ENCODE peak calls at places on chromosomes 1 and 21, in nine cellular contexts. One of them, this sample, is unnamed.

GRCh38 chr21:45952974-45953373 is 28.6 kb upstream of the COL6A1 start:
- DNase-seq in sciatic nerve: no peak
- DNase-seq in LHCN-M2: no peak
- DNase-seq in COLO829: no peak
- DNase-seq in brain microvascular endothelial cell: no peak
- DNase-seq in NCI-H345: no peak
- DNase-seq in mammary epithelial cell: no peak
- DNase-seq in NCI-H748 treated with DMSO at 0.1 percent for 48 hours: no peak
- DNase-seq in GM12892: no peak
- DNase-seq in this sample: no peak

GRCh38 chr1:227774721-227775665 is 39.8 kb downstream of the SNAP47 start:
- DNase-seq in sciatic nerve: no peak
- DNase-seq in LHCN-M2: peak; percentile 68
- DNase-seq in COLO829: no peak
- DNase-seq in brain microvascular endothelial cell: peak; percentile 40
- DNase-seq in NCI-H345: no peak
- DNase-seq in mammary epithelial cell: no peak
- DNase-seq in NCI-H748 treated with DMSO at 0.1 percent for 48 hours: no peak
- DNase-seq in GM12892: no peak
- DNase-seq in this sample: no peak

GRCh38 chr1:230140221-230141001 is 73.4 kb downstream of the GALNT2 start:
- DNase-seq in sciatic nerve: no peak
- DNase-seq in LHCN-M2: peak; percentile 70
- DNase-seq in COLO829: no peak
- DNase-seq in brain microvascular endothelial cell: peak; percentile 83
- DNase-seq in NCI-H345: peak; percentile 31
- DNase-seq in mammary epithelial cell: no peak
- DNase-seq in NCI-H748 treated with DMSO at 0.1 percent for 48 hours: no peak
- DNase-seq in GM12892: no peak
- DNase-seq in this sample: peak; percentile 80

GRCh38 chr1:182725264-182725965 is 41.0 kb upstream of the RGS8 start:
- DNase-seq in sciatic nerve: no peak
- DNase-seq in LHCN-M2: peak; percentile 15
- DNase-seq in COLO829: no peak
- DNase-seq in brain microvascular endothelial cell: peak; percentile 68
- DNase-seq in NCI-H345: no peak
- DNase-seq in mammary epithelial cell: no peak
- DNase-seq in NCI-H748 treated with DMSO at 0.1 percent for 48 hours: no peak
- DNase-seq in GM12892: no peak
- DNase-seq in this sample: peak; percentile 66

GRCh38 chr1:71753746-71754145 is 528.6 kb downstream of the NEGR1 start:
- DNase-seq in sciatic nerve: no peak
- DNase-seq in LHCN-M2: no peak
- DNase-seq in COLO829: no peak
- DNase-seq in brain microvascular endothelial cell: no peak
- DNase-seq in NCI-H345: no peak
- DNase-seq in mammary epithelial cell: no peak
- DNase-seq in NCI-H748 treated with DMSO at 0.1 percent for 48 hours: no peak
- DNase-seq in GM12892: no peak
- DNase-seq in this sample: no peak

GRCh38 chr1:10633416-10633815 is 158.7 kb downstream of the PEX14 start:
- DNase-seq in sciatic nerve: no peak
- DNase-seq in LHCN-M2: no peak
- DNase-seq in COLO829: no peak
- DNase-seq in brain microvascular endothelial cell: no peak
- DNase-seq in NCI-H345: no peak
- DNase-seq in mammary epithelial cell: no peak
- DNase-seq in NCI-H748 treated with DMSO at 0.1 percent for 48 hours: no peak
- DNase-seq in GM12892: no peak
- DNase-seq in this sample: peak; percentile 58

GRCh38 chr1:88188038-88188437 is 496.0 kb upstream of the PKN2 start:
- DNase-seq in sciatic nerve: no peak
- DNase-seq in LHCN-M2: no peak
- DNase-seq in COLO829: no peak
- DNase-seq in brain microvascular endothelial cell: no peak
- DNase-seq in NCI-H345: no peak
- DNase-seq in mammary epithelial cell: no peak
- DNase-seq in NCI-H748 treated with DMSO at 0.1 percent for 48 hours: no peak
- DNase-seq in GM12892: no peak
- DNase-seq in this sample: no peak

GRCh38 chr1:40059292-40059959 is 18.9 kb downstream of the CAP1 start:
- DNase-seq in sciatic nerve: no peak
- DNase-seq in LHCN-M2: peak; percentile 31
- DNase-seq in COLO829: no peak
- DNase-seq in brain microvascular endothelial cell: no peak
- DNase-seq in NCI-H345: no peak
- DNase-seq in mammary epithelial cell: peak; percentile 55
- DNase-seq in NCI-H748 treated with DMSO at 0.1 percent for 48 hours: no peak
- DNase-seq in GM12892: no peak
- DNase-seq in this sample: no peak

GRCh38 chr1:200972985-200973742 is 50.4 kb downstream of the KIF21B start:
- DNase-seq in sciatic nerve: no peak
- DNase-seq in LHCN-M2: no peak
- DNase-seq in COLO829: no peak
- DNase-seq in brain microvascular endothelial cell: no peak
- DNase-seq in NCI-H345: no peak
- DNase-seq in mammary epithelial cell: no peak
- DNase-seq in NCI-H748 treated with DMSO at 0.1 percent for 48 hours: no peak
- DNase-seq in GM12892: no peak
- DNase-seq in this sample: no peak

GRCh38 chr21:42263591-42264131 is 44.7 kb downstream of the ABCG1 start:
- DNase-seq in sciatic nerve: no peak
- DNase-seq in LHCN-M2: no peak
- DNase-seq in COLO829: no peak
- DNase-seq in brain microvascular endothelial cell: no peak
- DNase-seq in NCI-H345: no peak
- DNase-seq in mammary epithelial cell: no peak
- DNase-seq in NCI-H748 treated with DMSO at 0.1 percent for 48 hours: no peak
- DNase-seq in GM12892: no peak
- DNase-seq in this sample: peak; percentile 76

GRCh38 chr1:1264868-1265272 is 8.8 kb downstream of the UBE2J2 start:
- DNase-seq in sciatic nerve: no peak
- DNase-seq in LHCN-M2: peak; percentile 98
- DNase-seq in COLO829: no peak
- DNase-seq in brain microvascular endothelial cell: peak; percentile 98
- DNase-seq in NCI-H345: no peak
- DNase-seq in mammary epithelial cell: peak; percentile 89
- DNase-seq in NCI-H748 treated with DMSO at 0.1 percent for 48 hours: no peak
- DNase-seq in GM12892: no peak
- DNase-seq in this sample: no peak

GRCh38 chr1:174206148-174206826 is 47.0 kb downstream of the RABGAP1L start:
- DNase-seq in sciatic nerve: no peak
- DNase-seq in LHCN-M2: peak; percentile 26
- DNase-seq in COLO829: no peak
- DNase-seq in brain microvascular endothelial cell: peak; percentile 9
- DNase-seq in NCI-H345: no peak
- DNase-seq in mammary epithelial cell: no peak
- DNase-seq in NCI-H748 treated with DMSO at 0.1 percent for 48 hours: no peak
- DNase-seq in GM12892: no peak
- DNase-seq in this sample: no peak

GRCh38 chr1:183185941-183186490 is at the start of gene LAMC2:
- DNase-seq in sciatic nerve: no peak
- DNase-seq in LHCN-M2: no peak
- DNase-seq in COLO829: no peak
- DNase-seq in brain microvascular endothelial cell: peak; percentile 36
- DNase-seq in NCI-H345: peak; percentile 14
- DNase-seq in mammary epithelial cell: peak; percentile 99
- DNase-seq in NCI-H748 treated with DMSO at 0.1 percent for 48 hours: peak; percentile 55
- DNase-seq in GM12892: no peak
- DNase-seq in this sample: peak; percentile 67

GRCh38 chr1:31666290-31666963 is 21.8 kb upstream of the PEF1 start:
- DNase-seq in sciatic nerve: no peak
- DNase-seq in LHCN-M2: peak; percentile 42
- DNase-seq in COLO829: no peak
- DNase-seq in brain microvascular endothelial cell: no peak
- DNase-seq in NCI-H345: peak; percentile 33
- DNase-seq in mammary epithelial cell: peak; percentile 74
- DNase-seq in NCI-H748 treated with DMSO at 0.1 percent for 48 hours: no peak
- DNase-seq in GM12892: no peak
- DNase-seq in this sample: no peak